ENCODE peak calls at places on chromosome 1, in five cellular contexts. W is stomach, S is ovary, C is IMR-90, R is testis. J is an unnamed sample.

GRCh38 chr1:119935373-119935772 is 39.1 kb upstream of the ADAM30 start:
- DNase-seq in R (no peak), S (no peak), C (no peak), W (no peak), J (no peak)

GRCh38 chr1:38941527-38942019 is at the start of gene RHBDL2:
- DNase-seq in S (no peak), R (peak; percentile 87), C (peak; percentile 38), W (peak; percentile 88), J (no peak)

GRCh38 chr1:178037510-178038253 is 56.2 kb upstream of the RASAL2 start:
- DNase-seq in C (peak; percentile 54), W (peak; percentile 90), R (peak; percentile 86), S (peak; percentile 91), J (peak; percentile 76)

GRCh38 chr1:53735261-53735660 is 3.7 kb downstream of the GLIS1 start:
- DNase-seq in W (no peak), C (no peak), R (no peak), S (no peak), J (no peak)

GRCh38 chr1:230536641-230537155 is 105.6 kb upstream of the COG2 start:
- DNase-seq in W (no peak), R (no peak), S (no peak), C (no peak), J (no peak)

GRCh38 chr1:157580179-157580827 is 17.6 kb downstream of the FCRL4 start:
- DNase-seq in W (no peak), S (no peak), R (peak; percentile 47), C (peak; percentile 57), J (peak; percentile 38)

GRCh38 chr1:30722175-30722537 is 1.2 kb downstream of the MATN1 start:
- DNase-seq in R (no peak), C (no peak), S (peak; percentile 53), W (peak; percentile 68), J (no peak)

GRCh38 chr1:248596615-248597014 is 885 bp downstream of the OR2T10 start:
- DNase-seq in R (no peak), S (no peak), C (no peak), W (no peak), J (no peak)

GRCh38 chr1:9825101-9826074 is 1.6 kb upstream of the CLSTN1 start:
- DNase-seq in W (peak; percentile 82), R (peak; percentile 26), S (peak; percentile 69), C (peak; percentile 51), J (peak; percentile 39)

GRCh38 chr1:63321788-63322247 is 549 bp upstream of the FOXD3 start:
- DNase-seq in W (no peak), C (no peak), S (no peak), R (no peak), J (no peak)

GRCh38 chr1:37717631-37718030 is 25.3 kb downstream of the CDCA8 start:
- DNase-seq in W (no peak), C (no peak), S (no peak), R (no peak), J (no peak)

GRCh38 chr1:16614361-16615252 is 1.2 kb upstream of the NBPF1 start:
- DNase-seq in S (no peak), C (no peak), R (no peak), W (peak; percentile 67), J (peak; percentile 46)

GRCh38 chr1:12346483-12347155 is 116.8 kb downstream of the VPS13D start:
- DNase-seq in S (no peak), W (no peak), R (no peak), C (no peak), J (no peak)

GRCh38 chr1:156845055-156845952 is 13.6 kb downstream of the INSRR start:
- DNase-seq in W (no peak), R (no peak), S (no peak), C (no peak), J (peak; percentile 22)

GRCh38 chr1:66283583-66284041 is 250.3 kb upstream of the SGIP1 start:
- DNase-seq in W (no peak), C (peak; percentile 67), S (no peak), R (no peak), J (no peak)

GRCh38 chr1:227901906-227902640 is 45.7 kb downstream of the WNT9A start:
- DNase-seq in C (peak; percentile 11), S (peak; percentile 17), W (no peak), R (no peak), J (no peak)

GRCh38 chr1:94514095-94514727 is 27.3 kb downstream of the F3 start:
- DNase-seq in C (peak; percentile 24), R (peak; percentile 68), W (no peak), S (no peak), J (peak; percentile 77)

GRCh38 chr1:153805042-153805745 is 30.0 kb downstream of the SLC27A3 start:
- DNase-seq in W (peak; percentile 44), R (peak; percentile 48), C (peak; percentile 92), S (no peak), J (peak; percentile 95)

GRCh38 chr1:201511925-201512539 is 5.1 kb upstream of the CSRP1 start:
- DNase-seq in R (peak; percentile 41), W (peak; percentile 72), C (no peak), S (no peak), J (no peak)

GRCh38 chr1:225933072-225933471 is 7.9 kb downstream of the LEFTY2 start:
- DNase-seq in W (no peak), C (peak; percentile 85), R (no peak), S (no peak), J (no peak)

GRCh38 chr1:55623339-55623738 is 408.2 kb upstream of the USP24 start:
- DNase-seq in C (peak; percentile 95), R (no peak), S (peak; percentile 57), W (no peak), J (no peak)

GRCh38 chr1:61131716-61132115 is 49.4 kb downstream of the NFIA start:
- DNase-seq in S (no peak), W (no peak), C (peak; percentile 48), R (no peak), J (peak; percentile 41)

GRCh38 chr1:170967042-170967910 is 31.9 kb downstream of the MROH9 start:
- DNase-seq in W (no peak), R (peak; percentile 30), C (peak; percentile 63), S (no peak), J (peak; percentile 17)

GRCh38 chr1:160428655-160429054 is 28.3 kb downstream of the VANGL2 start:
- DNase-seq in S (no peak), W (peak; percentile 66), R (peak; percentile 75), C (peak; percentile 47), J (peak; percentile 75)

GRCh38 chr1:156083800-156084790 is 1.8 kb upstream of the MEX3A start:
- DNase-seq in W (no peak), R (no peak), C (no peak), S (no peak), J (no peak)

GRCh38 chr1:227322376-227322775 is 4.1 kb upstream of the CDC42BPA start:
- DNase-seq in S (no peak), C (no peak), R (no peak), W (no peak), J (no peak)

GRCh38 chr1:232868793-232869491 is 63.7 kb downstream of the MAP10 start:
- DNase-seq in C (peak; percentile 83), W (no peak), R (no peak), S (no peak), J (no peak)
- TF ChIP-seq POLR2A in C (peak; percentile 75), W (no peak), R (no peak), S (no peak), J (no peak)

DNA sequence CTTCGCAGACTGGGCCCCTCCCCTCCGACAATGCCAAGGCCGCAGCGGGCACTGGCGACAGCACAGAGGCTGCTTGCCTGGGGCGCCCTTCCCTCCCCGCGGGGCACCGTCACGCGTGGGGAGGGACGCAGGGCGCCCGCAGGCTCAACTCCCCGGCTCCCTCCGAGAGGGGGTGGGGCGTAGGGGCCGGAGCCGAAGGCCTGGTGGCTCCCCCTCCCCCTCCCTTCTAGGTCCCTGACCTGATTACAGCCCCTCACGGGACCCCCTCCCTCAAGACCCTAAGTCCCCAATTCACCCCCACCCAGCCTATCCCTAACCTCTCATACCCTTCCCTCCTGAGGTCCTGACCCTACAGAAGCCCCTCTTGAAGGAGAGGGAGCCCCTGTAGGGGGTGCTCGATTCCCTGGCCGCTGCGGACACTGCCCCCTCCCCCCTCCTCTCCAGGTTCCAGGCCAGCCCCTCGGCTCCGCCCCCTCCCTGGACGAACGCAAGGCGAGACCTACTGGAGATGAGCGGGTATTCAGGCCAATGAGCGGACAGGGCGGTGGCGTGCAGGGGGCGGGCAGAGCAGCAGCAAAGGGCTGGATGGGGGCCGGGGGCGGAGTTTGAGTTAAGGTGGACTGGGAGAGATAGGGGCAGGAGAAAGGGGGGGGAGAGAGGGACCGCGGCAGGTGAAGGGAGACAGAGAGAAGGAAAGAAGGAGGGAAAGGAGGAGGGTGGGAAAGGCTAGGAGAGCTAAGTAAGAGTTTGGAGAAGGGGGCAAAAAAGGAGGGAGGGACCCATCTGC is 721 bp upstream of the ZBTB7B start:
- DNase-seq in S (peak; percentile 100), R (peak; percentile 100), W (peak; percentile 100), C (peak; percentile 99), J (peak; percentile 99)
- TF ChIP-seq POLR2A in S (peak; percentile 92), R (peak; percentile 53), W (peak; percentile 80), C (no peak), J (no peak)

GRCh38 chr1:67716800-67717199 is 31.8 kb downstream of the GADD45A start:
- DNase-seq in R (no peak), W (no peak), S (no peak), C (peak; percentile 20), J (peak; percentile 23)

GRCh38 chr1:67715819-67716218 is 30.8 kb downstream of the GADD45A start:
- DNase-seq in C (no peak), S (no peak), R (no peak), W (no peak), J (no peak)

GRCh38 chr1:67719329-67720196 is 34.6 kb downstream of the GADD45A start:
- DNase-seq in W (no peak), S (no peak), C (no peak), R (no peak), J (no peak)

GRCh38 chr1:67721112-67721511 is 36.1 kb downstream of the GADD45A start:
- DNase-seq in C (no peak), W (no peak), S (no peak), R (no peak), J (no peak)

DNA sequence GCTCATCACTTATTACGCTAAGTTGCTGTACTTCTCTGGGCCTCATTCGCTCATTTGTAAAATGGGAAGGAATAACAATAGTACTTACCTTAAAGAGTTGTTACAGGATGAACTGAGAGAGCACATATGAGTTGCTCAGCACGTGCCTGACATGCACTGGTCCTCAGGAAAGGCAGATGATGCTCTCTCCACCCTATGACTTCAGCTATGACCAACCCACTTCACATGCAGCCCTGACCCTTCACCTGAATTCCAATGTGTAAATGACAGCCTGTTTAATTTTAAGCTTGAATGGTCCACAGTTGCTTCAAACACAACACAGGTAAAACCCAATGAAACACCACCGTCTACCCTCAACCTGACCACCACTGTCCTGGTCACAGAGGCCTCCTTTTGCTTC is 32.9 kb downstream of the GADD45A start:
- DNase-seq in S (no peak), W (no peak), C (peak; percentile 74), R (no peak), J (no peak)
- TF ChIP-seq POLR2A in S (no peak), W (no peak), C (no peak), R (no peak), J (no peak)

GRCh38 chr1:211647666-211648065 is 27.8 kb downstream of the NEK2 start:
- DNase-seq in W (no peak), C (no peak), R (no peak), S (no peak), J (no peak)
- TF ChIP-seq POLR2A in W (no peak), C (no peak), R (no peak), S (no peak), J (no peak)

GRCh38 chr1:234987415-234988159 is 141.1 kb downstream of the TOMM20 start:
- DNase-seq in R (peak; percentile 85), C (peak; percentile 87), S (peak; percentile 79), W (peak; percentile 79), J (no peak)
- TF ChIP-seq POLR2A in R (no peak), C (peak; percentile 10), S (no peak), W (no peak), J (no peak)